ENCODE peak calls at places on chromosomes 2 and 18, in eight cellular contexts. B is ovary, J is tibial nerve, Q is transverse colon, M is upper lobe of left lung, Z is A549, U is stomach, X is H1. A is an unnamed sample.

GRCh38 chr2:50492452-50492851 is 539.5 kb downstream of the NRXN1 start:
- DNase-seq in B (no peak), J (peak; percentile 22), Q (peak; percentile 14), M (no peak), Z (peak; percentile 48), U (peak; percentile 39), X (peak; percentile 27), A (peak; percentile 56)

GRCh38 chr18:35191252-35192025 is 49.4 kb upstream of the ZNF397 start:
- DNase-seq in B (no peak), J (no peak), Q (no peak), M (no peak), Z (no peak), U (no peak), X (no peak), A (no peak)

GRCh38 chr2:72140621-72140960 is 7.1 kb downstream of the CYP26B1 start:
- DNase-seq in B (peak; percentile 5), J (no peak), Q (no peak), M (no peak), Z (no peak), U (peak; percentile 10), X (no peak), A (no peak)

GRCh38 chr2:165238295-165238694 is 919 bp upstream of the SCN2A start:
- DNase-seq in B (no peak), J (no peak), Q (no peak), M (no peak), Z (no peak), U (no peak), X (no peak), A (no peak)

GRCh38 chr2:110854355-110855081 is 122.1 kb downstream of the ACOXL start:
- DNase-seq in B (no peak), J (no peak), Q (no peak), M (no peak), Z (peak; percentile 16), U (no peak), X (no peak), A (no peak)

GRCh38 chr2:230924470-230925341 is at the start of gene GPR55:
- DNase-seq in B (no peak), J (no peak), Q (peak; percentile 56), M (no peak), Z (peak; percentile 20), U (peak; percentile 24), X (no peak), A (peak; percentile 60)

GRCh38 chr2:230913406-230913805 is 11.6 kb downstream of the GPR55 start:
- DNase-seq in B (no peak), J (no peak), Q (peak; percentile 76), M (no peak), Z (peak; percentile 30), U (peak; percentile 47), X (no peak), A (peak; percentile 77)

GRCh38 chr2:30708491-30709290 is 98.6 kb downstream of the CAPN13 start:
- DNase-seq in B (no peak), J (no peak), Q (no peak), M (no peak), Z (peak; percentile 19), U (no peak), X (no peak), A (no peak)

GRCh38 chr2:163934134-163934533 is 198.3 kb upstream of the FIGN start:
- DNase-seq in B (no peak), J (no peak), Q (no peak), M (no peak), Z (no peak), U (no peak), X (no peak), A (no peak)

GRCh38 chr2:11669454-11670291 is at the start of gene NTSR2:
- DNase-seq in B (peak; percentile 81), J (no peak), Q (peak; percentile 21), M (peak; percentile 92), Z (peak; percentile 49), U (peak; percentile 62), X (peak; percentile 65), A (peak; percentile 65)

GRCh38 chr18:32918692-32919250 is 145.9 kb upstream of the KLHL14 start:
- DNase-seq in B (no peak), J (no peak), Q (no peak), M (no peak), Z (no peak), U (no peak), X (no peak), A (no peak)

GRCh38 chr18:35397976-35398375 is 20.8 kb upstream of the ZNF396 start:
- DNase-seq in B (no peak), J (no peak), Q (no peak), M (no peak), Z (no peak), U (no peak), X (no peak), A (no peak)

GRCh38 chr2:100799701-100800100 is 20.2 kb upstream of the NPAS2 start:
- DNase-seq in B (no peak), J (no peak), Q (no peak), M (no peak), Z (no peak), U (no peak), X (no peak), A (no peak)

GRCh38 chr2:169184074-169184473 is 114.7 kb downstream of the DHRS9 start:
- DNase-seq in B (no peak), J (no peak), Q (no peak), M (no peak), Z (no peak), U (no peak), X (no peak), A (no peak)

GRCh38 chr2:137828624-137829023 is 135.6 kb upstream of the HNMT start:
- DNase-seq in B (no peak), J (no peak), Q (no peak), M (no peak), Z (no peak), U (no peak), X (no peak), A (no peak)

GRCh38 chr2:167708998-167709397 is 538.4 kb downstream of the STK39 start:
- DNase-seq in B (no peak), J (no peak), Q (no peak), M (no peak), Z (no peak), U (no peak), X (no peak), A (no peak)

GRCh38 chr2:120312861-120313694 is 32.9 kb upstream of the INHBB start:
- DNase-seq in B (peak; percentile 80), J (peak; percentile 87), Q (peak; percentile 84), M (peak; percentile 87), Z (peak; percentile 44), U (peak; percentile 84), X (peak; percentile 31), A (peak; percentile 87)

GRCh38 chr2:151904807-151905206 is 76.6 kb upstream of the ARL5A start:
- DNase-seq in B (no peak), J (no peak), Q (no peak), M (no peak), Z (no peak), U (no peak), X (no peak), A (no peak)

GRCh38 chr2:100422320-100422719 is 4.9 kb upstream of the CHST10 start:
- DNase-seq in B (no peak), J (no peak), Q (no peak), M (no peak), Z (peak; percentile 66), U (no peak), X (no peak), A (no peak)

DNA sequence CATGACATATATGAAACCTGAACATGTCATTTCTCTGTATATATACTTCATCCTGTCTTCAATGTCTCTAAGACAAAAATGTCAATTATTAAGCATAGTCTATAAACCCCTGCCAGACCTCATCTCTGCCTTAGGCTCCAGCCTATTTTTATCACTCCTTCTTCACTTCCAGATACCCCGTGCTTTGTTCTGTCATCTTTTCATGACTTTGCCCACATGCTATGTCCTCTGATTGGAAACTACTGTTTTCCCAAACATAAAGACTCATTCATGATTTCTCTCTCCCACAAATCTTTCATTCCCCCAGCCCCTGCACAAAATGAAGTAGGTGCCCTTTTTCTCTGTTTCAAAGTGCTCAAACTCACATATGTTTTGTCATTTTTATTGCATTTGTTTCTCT is 1503.9 kb downstream of the DPP10 start:
- DNase-seq in B (no peak), J (no peak), Q (no peak), M (no peak), Z (no peak), U (no peak), X (no peak), A (no peak)
- H3K4me3 ChIP-seq in B (no peak overlapping the region), J (no peak overlapping the region), Q (no peak overlapping the region), M (no peak overlapping the region), Z (no peak overlapping the region), U (no peak overlapping the region), X (no peak overlapping the region), A (no peak overlapping the region)

DNA sequence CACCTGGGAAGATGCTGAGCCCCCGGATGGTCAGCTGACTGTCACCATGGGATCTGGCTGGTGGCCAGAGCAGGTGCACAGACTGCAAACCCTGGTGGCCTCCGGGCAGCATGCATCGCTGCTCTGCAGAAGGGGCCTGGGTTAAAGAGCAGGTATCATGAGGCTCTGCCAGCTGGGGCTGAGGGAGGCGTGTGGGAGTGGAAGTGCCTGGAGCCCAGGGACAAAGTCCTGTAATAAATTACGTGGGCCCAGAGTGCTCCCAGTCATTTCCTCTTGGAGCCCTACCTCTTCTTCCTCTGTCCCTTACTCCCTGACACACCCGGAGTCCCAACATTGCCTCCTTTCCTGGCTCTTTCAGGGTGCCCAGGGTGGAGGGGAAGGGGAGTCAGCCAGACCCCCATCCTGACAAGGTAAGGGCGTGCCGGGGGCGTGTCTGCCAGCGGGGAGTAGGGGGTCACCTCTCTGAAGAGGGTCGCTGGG is at the start of gene MYO7B:
- DNase-seq in B (no peak), J (no peak), Q (peak; percentile 91), M (peak; percentile 41), Z (no peak), U (no peak), X (no peak), A (no peak)
- TF ChIP-seq EP300 in B (no peak), J (no peak), Q (peak; percentile 30), M (no peak), Z (no peak), U (no peak), X (no peak), A (no peak)

DNA sequence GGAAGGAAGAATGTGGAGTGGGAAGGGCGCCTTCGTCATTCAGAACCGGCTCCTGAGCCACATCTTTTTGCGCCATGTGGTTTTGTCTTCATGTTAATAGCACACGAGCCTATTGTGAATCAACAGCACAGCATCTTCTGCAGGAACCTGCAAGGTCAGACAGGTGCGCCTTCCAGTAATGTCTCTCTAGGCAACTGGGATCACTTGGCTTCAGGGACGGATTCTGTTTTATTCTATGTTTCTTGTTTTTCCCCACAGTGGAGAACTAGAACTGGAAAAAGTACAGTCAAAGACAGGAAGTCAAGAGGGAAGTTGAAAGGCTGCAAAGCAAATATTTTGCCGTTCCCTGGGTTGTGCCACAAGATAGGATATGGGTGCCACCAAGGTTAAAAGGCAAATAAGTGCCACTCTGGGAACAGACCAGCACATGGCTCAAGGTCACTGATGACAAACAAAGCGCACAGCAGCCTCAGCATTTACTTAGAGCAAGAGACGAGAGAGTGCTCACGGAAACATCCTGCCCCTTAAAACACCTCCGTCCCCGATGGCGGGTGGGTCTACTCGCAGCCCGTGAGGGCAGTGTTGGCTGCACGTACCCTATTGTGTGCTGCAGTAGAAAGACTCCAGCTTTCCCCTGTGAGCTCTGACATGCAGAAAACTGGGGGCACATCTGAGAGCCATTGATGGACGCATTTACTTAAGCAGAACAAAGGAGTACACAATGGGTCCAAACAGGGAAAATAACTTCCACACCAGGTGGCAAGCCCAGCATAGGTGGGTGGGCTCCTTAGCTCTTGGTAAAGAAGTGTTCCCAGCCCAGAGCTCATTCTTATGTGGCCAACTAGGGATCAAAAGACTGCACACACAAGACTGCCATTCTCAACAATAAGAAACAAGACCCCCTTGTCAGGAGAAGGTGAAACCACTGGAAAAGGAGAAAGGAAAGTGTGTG is 107.2 kb upstream of the PARD3B start:
- DNase-seq in B (no peak), J (no peak), Q (no peak), M (peak; percentile 38), Z (no peak), U (peak; percentile 48), X (no peak), A (no peak)
- H3K4me3 ChIP-seq in B (no peak overlapping the region), J (no peak overlapping the region), Q (no peak overlapping the region), M (no peak overlapping the region), Z (no peak overlapping the region), U (no peak overlapping the region), X (no peak overlapping the region), A (no peak overlapping the region)

GRCh38 chr2:19728120-19728519 is 173.7 kb downstream of the TTC32 start:
- DNase-seq in B (no peak), J (no peak), Q (no peak), M (no peak), Z (no peak), U (no peak), X (no peak), A (no peak)
- TF ChIP-seq EP300 in B (no peak), J (no peak), Q (no peak), M (no peak), Z (no peak), U (no peak), X (no peak), A (no peak)